ENCODE peak calls at places on chromosomes 3 and 15, in six cellular contexts. One of them, this sample, is unnamed.

GRCh38 chr3:48142316-48142870 is 45.8 kb downstream of the CDC25A start:
- DNase-seq in DND-41: no peak
- DNase-seq in endothelial cell: no peak
- DNase-seq in body of pancreas: peak; percentile 48
- DNase-seq in Calu3: no peak
- DNase-seq in BE2C: no peak
- DNase-seq in this sample: no peak

GRCh38 chr3:193879864-193880242 is 256.1 kb upstream of the HES1 start:
- DNase-seq in Calu3: no peak
- DNase-seq in endothelial cell: no peak
- DNase-seq in body of pancreas: no peak
- DNase-seq in BE2C: no peak
- DNase-seq in DND-41: no peak
- DNase-seq in this sample: no peak

GRCh38 chr3:145124886-145125285 is 1036.1 kb downstream of the PLOD2 start:
- DNase-seq in BE2C: no peak
- DNase-seq in body of pancreas: no peak
- DNase-seq in Calu3: no peak
- DNase-seq in endothelial cell: no peak
- DNase-seq in DND-41: no peak
- DNase-seq in this sample: no peak

GRCh38 chr3:14413381-14414071 is 11.1 kb downstream of the SLC6A6 start:
- DNase-seq in Calu3: no peak
- DNase-seq in body of pancreas: no peak
- DNase-seq in endothelial cell: no peak
- DNase-seq in BE2C: no peak
- DNase-seq in DND-41: no peak
- DNase-seq in this sample: no peak

GRCh38 chr15:26561994-26562730 is 210.7 kb downstream of the GABRB3 start:
- DNase-seq in Calu3: no peak
- DNase-seq in endothelial cell: no peak
- DNase-seq in body of pancreas: no peak
- DNase-seq in DND-41: no peak
- DNase-seq in BE2C: no peak
- DNase-seq in this sample: no peak

GRCh38 chr3:120473896-120474675 is 23.3 kb upstream of the FSTL1 start:
- DNase-seq in Calu3: no peak
- DNase-seq in endothelial cell: no peak
- DNase-seq in body of pancreas: no peak
- DNase-seq in DND-41: no peak
- DNase-seq in BE2C: no peak
- DNase-seq in this sample: no peak

GRCh38 chr3:149971403-149972075 is 844 bp upstream of the PFN2 start:
- DNase-seq in endothelial cell: no peak
- DNase-seq in BE2C: peak; percentile 68
- DNase-seq in body of pancreas: peak; percentile 59
- DNase-seq in DND-41: peak; percentile 46
- DNase-seq in Calu3: no peak
- DNase-seq in this sample: no peak

GRCh38 chr3:78951546-78951945 is 816.3 kb downstream of the ROBO1 start:
- DNase-seq in BE2C: no peak
- DNase-seq in endothelial cell: no peak
- DNase-seq in DND-41: no peak
- DNase-seq in Calu3: no peak
- DNase-seq in body of pancreas: no peak
- DNase-seq in this sample: no peak

GRCh38 chr3:11185564-11186317 is 31.4 kb downstream of the HRH1 start:
- DNase-seq in endothelial cell: no peak
- DNase-seq in BE2C: no peak
- DNase-seq in body of pancreas: peak; percentile 78
- DNase-seq in DND-41: no peak
- DNase-seq in Calu3: peak; percentile 72
- DNase-seq in this sample: no peak

GRCh38 chr15:80105193-80105984 is 45.9 kb downstream of the ZFAND6 start:
- DNase-seq in DND-41: no peak
- DNase-seq in Calu3: no peak
- DNase-seq in body of pancreas: no peak
- DNase-seq in endothelial cell: no peak
- DNase-seq in BE2C: no peak
- DNase-seq in this sample: no peak

GRCh38 chr3:110352841-110353595 is 718.6 kb upstream of the NECTIN3 start:
- DNase-seq in DND-41: no peak
- DNase-seq in endothelial cell: no peak
- DNase-seq in BE2C: no peak
- DNase-seq in Calu3: no peak
- DNase-seq in body of pancreas: no peak
- DNase-seq in this sample: no peak

GRCh38 chr15:40743921-40744809 is 10.9 kb downstream of the RMDN3 start:
- DNase-seq in body of pancreas: peak; percentile 48
- DNase-seq in DND-41: no peak
- DNase-seq in Calu3: no peak
- DNase-seq in BE2C: no peak
- DNase-seq in endothelial cell: no peak
- DNase-seq in this sample: no peak

GRCh38 chr15:100516592-100517489 is 11.9 kb downstream of the CERS3 start:
- DNase-seq in body of pancreas: peak; percentile 20
- DNase-seq in DND-41: no peak
- DNase-seq in Calu3: no peak
- DNase-seq in endothelial cell: no peak
- DNase-seq in BE2C: no peak
- DNase-seq in this sample: no peak

GRCh38 chr15:37771462-37771861 is 163.0 kb upstream of the TMCO5A start:
- DNase-seq in DND-41: no peak
- DNase-seq in endothelial cell: no peak
- DNase-seq in body of pancreas: no peak
- DNase-seq in Calu3: peak; percentile 2
- DNase-seq in BE2C: no peak
- DNase-seq in this sample: no peak

DNA sequence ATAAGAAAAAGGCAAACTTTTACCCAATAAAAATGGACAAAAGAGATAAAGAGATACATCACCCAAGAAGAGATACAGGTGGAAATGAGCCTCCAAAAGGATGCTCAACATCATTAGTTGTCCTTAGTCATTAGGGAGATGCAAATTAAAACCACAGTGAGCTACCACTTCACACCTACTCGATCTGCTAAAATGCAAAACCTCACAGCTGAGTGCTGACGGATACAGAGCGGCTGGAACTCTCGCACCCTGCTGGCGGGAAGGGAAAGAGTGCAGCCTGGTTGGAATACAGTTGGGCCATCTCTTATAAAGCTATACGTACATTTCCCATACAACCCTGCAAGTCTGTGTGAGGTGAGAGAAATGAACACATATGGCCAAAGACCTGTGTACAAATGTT is 78.5 kb upstream of the PRR20G start:
- DNase-seq in endothelial cell: no peak
- DNase-seq in body of pancreas: no peak
- DNase-seq in DND-41: no peak
- DNase-seq in Calu3: no peak
- DNase-seq in BE2C: no peak
- DNase-seq in this sample: no peak
- TF ChIP-seq CTCF in endothelial cell: no peak
- TF ChIP-seq CTCF in body of pancreas: no peak
- TF ChIP-seq CTCF in DND-41: no peak
- TF ChIP-seq CTCF in Calu3: no peak
- TF ChIP-seq CTCF in BE2C: no peak
- TF ChIP-seq CTCF in this sample: peak; percentile 6

DNA sequence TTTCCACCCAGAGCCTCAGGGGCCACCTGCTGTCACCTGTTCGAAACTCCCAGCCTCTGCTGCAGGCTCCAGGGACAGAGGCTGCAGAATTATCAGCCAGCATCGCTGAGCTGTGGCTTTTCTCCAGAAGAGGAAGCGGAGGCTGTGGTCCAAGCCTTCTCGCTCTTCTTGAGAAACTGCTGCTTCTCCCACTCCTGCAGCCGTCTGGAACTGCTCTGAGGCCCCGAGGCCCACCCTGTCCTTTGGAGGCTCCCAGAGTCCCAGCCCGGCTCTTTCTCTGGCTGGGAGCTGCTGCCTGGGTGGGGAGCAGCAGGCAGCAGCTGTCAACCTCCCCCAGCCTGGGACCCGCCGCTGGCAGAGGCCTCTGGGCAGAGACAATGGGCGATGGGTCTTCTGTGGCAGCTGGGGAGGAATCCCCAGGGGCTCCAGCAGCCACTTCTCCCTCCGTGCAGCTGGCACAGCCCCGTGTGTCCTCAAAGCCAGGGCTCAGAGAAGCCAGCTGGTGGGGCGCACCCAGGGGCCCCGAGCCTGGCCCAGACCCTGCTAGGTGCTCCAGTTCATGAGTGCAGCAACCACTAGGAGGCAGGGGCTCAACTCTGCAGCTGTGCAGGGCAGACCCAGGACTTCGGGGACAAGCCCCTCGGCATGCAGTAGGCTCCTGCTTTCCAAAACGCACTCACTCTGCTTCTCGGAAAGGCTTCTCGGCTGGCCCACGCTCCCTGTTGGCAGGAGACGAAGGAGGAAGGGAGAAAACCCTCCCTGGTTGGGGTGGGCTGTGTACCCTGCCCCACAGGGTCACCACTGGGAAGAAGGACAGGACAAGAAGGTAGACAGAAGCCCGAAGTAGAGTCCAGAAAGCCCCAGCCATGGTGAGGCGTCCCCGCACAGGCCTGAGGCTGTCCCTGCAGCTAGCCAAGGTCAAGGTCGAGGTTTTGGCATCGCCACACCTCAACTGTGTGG is 49.9 kb upstream of the FURIN start:
- DNase-seq in endothelial cell: no peak
- DNase-seq in body of pancreas: peak; percentile 66
- DNase-seq in Calu3: no peak
- DNase-seq in DND-41: peak; percentile 59
- DNase-seq in BE2C: peak; percentile 78
- DNase-seq in this sample: peak; percentile 74
- TF ChIP-seq CTCF in endothelial cell: peak; percentile 15
- TF ChIP-seq CTCF in body of pancreas: no peak
- TF ChIP-seq CTCF in Calu3: no peak
- TF ChIP-seq CTCF in DND-41: peak; percentile 55
- TF ChIP-seq CTCF in BE2C: peak; percentile 49
- TF ChIP-seq CTCF in this sample: peak; percentile 23

GRCh38 chr3:158773166-158773565 is 28.7 kb upstream of the MFSD1 start:
- DNase-seq in DND-41: no peak
- DNase-seq in Calu3: no peak
- DNase-seq in BE2C: no peak
- DNase-seq in endothelial cell: no peak
- DNase-seq in body of pancreas: no peak
- DNase-seq in this sample: no peak

GRCh38 chr3:158775801-158776399 is 26.0 kb upstream of the MFSD1 start:
- DNase-seq in BE2C: no peak
- DNase-seq in Calu3: no peak
- DNase-seq in endothelial cell: no peak
- DNase-seq in DND-41: no peak
- DNase-seq in body of pancreas: no peak
- DNase-seq in this sample: no peak

GRCh38 chr3:158771982-158772381 is 29.9 kb upstream of the MFSD1 start:
- DNase-seq in body of pancreas: no peak
- DNase-seq in endothelial cell: no peak
- DNase-seq in BE2C: no peak
- DNase-seq in Calu3: peak; percentile 82
- DNase-seq in DND-41: no peak
- DNase-seq in this sample: no peak

GRCh38 chr3:158775001-158775400 is 26.9 kb upstream of the MFSD1 start:
- DNase-seq in endothelial cell: no peak
- DNase-seq in DND-41: no peak
- DNase-seq in Calu3: no peak
- DNase-seq in body of pancreas: no peak
- DNase-seq in BE2C: no peak
- DNase-seq in this sample: no peak

GRCh38 chr3:158773845-158774542 is 27.9 kb upstream of the MFSD1 start:
- DNase-seq in DND-41: no peak
- DNase-seq in BE2C: no peak
- DNase-seq in body of pancreas: no peak
- DNase-seq in endothelial cell: no peak
- DNase-seq in Calu3: peak; percentile 61
- DNase-seq in this sample: no peak
- TF ChIP-seq CTCF in DND-41: no peak
- TF ChIP-seq CTCF in BE2C: no peak
- TF ChIP-seq CTCF in body of pancreas: no peak
- TF ChIP-seq CTCF in endothelial cell: no peak
- TF ChIP-seq CTCF in Calu3: peak; percentile 52
- TF ChIP-seq CTCF in this sample: no peak

GRCh38 chr3:56304069-56304468 is 164.2 kb downstream of the ERC2 start:
- DNase-seq in DND-41: no peak
- DNase-seq in endothelial cell: no peak
- DNase-seq in BE2C: no peak
- DNase-seq in body of pancreas: no peak
- DNase-seq in Calu3: no peak
- DNase-seq in this sample: no peak

GRCh38 chr3:56303508-56303907 is 164.8 kb downstream of the ERC2 start:
- DNase-seq in BE2C: peak; percentile 27
- DNase-seq in DND-41: peak; percentile 31
- DNase-seq in body of pancreas: no peak
- DNase-seq in endothelial cell: peak; percentile 67
- DNase-seq in Calu3: peak; percentile 24
- DNase-seq in this sample: no peak

GRCh38 chr3:56297281-56297680 is 171.0 kb downstream of the ERC2 start:
- DNase-seq in BE2C: no peak
- DNase-seq in Calu3: no peak
- DNase-seq in DND-41: no peak
- DNase-seq in endothelial cell: no peak
- DNase-seq in body of pancreas: no peak
- DNase-seq in this sample: no peak

DNA sequence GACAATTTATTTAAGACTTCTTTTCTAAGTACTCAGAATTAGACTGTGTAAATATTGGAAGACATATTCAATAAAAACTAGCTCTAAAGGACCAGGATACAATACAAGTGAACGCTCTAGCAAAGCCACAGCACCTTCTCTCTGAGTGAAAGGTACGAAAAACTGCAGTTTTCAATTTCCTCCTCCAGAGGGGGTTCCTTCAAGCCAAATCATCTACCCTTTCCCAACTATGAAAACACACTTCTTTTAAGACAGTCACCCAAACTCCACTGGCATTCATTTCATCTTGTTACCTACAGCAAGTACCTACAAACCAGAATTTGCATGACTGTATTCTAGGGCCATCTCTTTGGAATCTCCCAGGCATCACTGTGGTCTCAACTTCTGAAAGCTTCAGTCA is 165.8 kb downstream of the ERC2 start:
- DNase-seq in endothelial cell: peak; percentile 7
- DNase-seq in BE2C: no peak
- DNase-seq in DND-41: no peak
- DNase-seq in Calu3: no peak
- DNase-seq in body of pancreas: no peak
- DNase-seq in this sample: no peak
- TF ChIP-seq CTCF in endothelial cell: no peak
- TF ChIP-seq CTCF in BE2C: peak; percentile 41
- TF ChIP-seq CTCF in DND-41: peak; percentile 35
- TF ChIP-seq CTCF in Calu3: no peak
- TF ChIP-seq CTCF in body of pancreas: no peak
- TF ChIP-seq CTCF in this sample: no peak

GRCh38 chr3:63791974-63792373 is 27.1 kb upstream of the C3orf49 start:
- DNase-seq in endothelial cell: no peak
- DNase-seq in BE2C: no peak
- DNase-seq in Calu3: peak; percentile 9
- DNase-seq in DND-41: no peak
- DNase-seq in body of pancreas: peak; percentile 20
- DNase-seq in this sample: no peak
- TF ChIP-seq CTCF in endothelial cell: no peak
- TF ChIP-seq CTCF in BE2C: peak; percentile 50
- TF ChIP-seq CTCF in Calu3: peak; percentile 35
- TF ChIP-seq CTCF in DND-41: peak; percentile 29
- TF ChIP-seq CTCF in body of pancreas: peak; percentile 23
- TF ChIP-seq CTCF in this sample: peak; percentile 51

GRCh38 chr3:126448141-126448892 is 27.4 kb downstream of the ZXDC start:
- DNase-seq in DND-41: no peak
- DNase-seq in Calu3: no peak
- DNase-seq in endothelial cell: no peak
- DNase-seq in body of pancreas: no peak
- DNase-seq in BE2C: peak; percentile 4
- DNase-seq in this sample: no peak
- TF ChIP-seq CTCF in DND-41: no peak
- TF ChIP-seq CTCF in Calu3: no peak
- TF ChIP-seq CTCF in endothelial cell: no peak
- TF ChIP-seq CTCF in body of pancreas: no peak
- TF ChIP-seq CTCF in BE2C: no peak
- TF ChIP-seq CTCF in this sample: no peak

This sample was measured in D721Med.